ENCODE peak calls at places on chromosomes 13 and 19, in six cellular contexts. One of them, this sample, is unnamed.

GRCh38 chr19:53365899-53366493 is 491 bp downstream of the ZNF525 start:
- DNase-seq in stimulated activated CD8-positive, alpha-beta memory T cell treated with anti-CD3 and anti-CD28 coated beads, Interleukin-12 subunit alpha, Interleukin-12 subunit beta, amount 100 ng/mL, for 4 hours: peak
- DNase-seq in pancreas: peak
- DNase-seq in adipocyte: peak
- DNase-seq in AG09309: no peak
- DNase-seq in COR-L47: no peak
- DNase-seq in this sample: peak

GRCh38 chr19:40576181-40576584 is 490 bp upstream of the SHKBP1 start:
- DNase-seq in pancreas: no peak
- DNase-seq in AG09309: no peak
- DNase-seq in adipocyte: no peak
- DNase-seq in COR-L47: no peak
- DNase-seq in stimulated activated CD8-positive, alpha-beta memory T cell treated with anti-CD3 and anti-CD28 coated beads, Interleukin-12 subunit alpha, Interleukin-12 subunit beta, amount 100 ng/mL, for 4 hours: no peak
- DNase-seq in this sample: peak

GRCh38 chr13:26247608-26248007 is 6.3 kb upstream of the CDK8 start:
- DNase-seq in COR-L47: no peak
- DNase-seq in adipocyte: no peak
- DNase-seq in stimulated activated CD8-positive, alpha-beta memory T cell treated with anti-CD3 and anti-CD28 coated beads, Interleukin-12 subunit alpha, Interleukin-12 subunit beta, amount 100 ng/mL, for 4 hours: no peak
- DNase-seq in AG09309: no peak
- DNase-seq in pancreas: no peak
- DNase-seq in this sample: no peak

GRCh38 chr19:10114651-10115391 is 3.3 kb downstream of the P2RY11 start:
- DNase-seq in pancreas: no peak
- DNase-seq in AG09309: no peak
- DNase-seq in stimulated activated CD8-positive, alpha-beta memory T cell treated with anti-CD3 and anti-CD28 coated beads, Interleukin-12 subunit alpha, Interleukin-12 subunit beta, amount 100 ng/mL, for 4 hours: no peak
- DNase-seq in adipocyte: no peak
- DNase-seq in COR-L47: no peak
- DNase-seq in this sample: peak

GRCh38 chr19:28886708-28887107 is 326.2 kb downstream of the UQCRFS1 start:
- DNase-seq in AG09309: no peak
- DNase-seq in adipocyte: no peak
- DNase-seq in COR-L47: no peak
- DNase-seq in pancreas: no peak
- DNase-seq in stimulated activated CD8-positive, alpha-beta memory T cell treated with anti-CD3 and anti-CD28 coated beads, Interleukin-12 subunit alpha, Interleukin-12 subunit beta, amount 100 ng/mL, for 4 hours: no peak
- DNase-seq in this sample: no peak

GRCh38 chr19:1166872-1167573 is 7.0 kb downstream of the SBNO2 start:
- DNase-seq in AG09309: no peak
- DNase-seq in COR-L47: no peak
- DNase-seq in adipocyte: no peak
- DNase-seq in pancreas: no peak
- DNase-seq in stimulated activated CD8-positive, alpha-beta memory T cell treated with anti-CD3 and anti-CD28 coated beads, Interleukin-12 subunit alpha, Interleukin-12 subunit beta, amount 100 ng/mL, for 4 hours: no peak
- DNase-seq in this sample: no peak

GRCh38 chr13:107867701-107868661 is 347.4 kb downstream of the LIG4 start:
- DNase-seq in stimulated activated CD8-positive, alpha-beta memory T cell treated with anti-CD3 and anti-CD28 coated beads, Interleukin-12 subunit alpha, Interleukin-12 subunit beta, amount 100 ng/mL, for 4 hours: no peak
- DNase-seq in AG09309: no peak
- DNase-seq in pancreas: peak
- DNase-seq in COR-L47: peak
- DNase-seq in adipocyte: peak
- DNase-seq in this sample: no peak

GRCh38 chr19:18496167-18496979 is 25.5 kb downstream of the ELL start:
- DNase-seq in pancreas: peak
- DNase-seq in COR-L47: peak
- DNase-seq in AG09309: no peak
- DNase-seq in stimulated activated CD8-positive, alpha-beta memory T cell treated with anti-CD3 and anti-CD28 coated beads, Interleukin-12 subunit alpha, Interleukin-12 subunit beta, amount 100 ng/mL, for 4 hours: peak
- DNase-seq in adipocyte: peak
- DNase-seq in this sample: peak

GRCh38 chr19:44847144-44848035 is 1.3 kb downstream of the NECTIN2 start:
- DNase-seq in COR-L47: peak
- DNase-seq in stimulated activated CD8-positive, alpha-beta memory T cell treated with anti-CD3 and anti-CD28 coated beads, Interleukin-12 subunit alpha, Interleukin-12 subunit beta, amount 100 ng/mL, for 4 hours: no peak
- DNase-seq in adipocyte: peak
- DNase-seq in pancreas: peak
- DNase-seq in AG09309: no peak
- DNase-seq in this sample: peak

GRCh38 chr19:34316741-34317241 is 48.2 kb upstream of the GPI start:
- DNase-seq in COR-L47: no peak
- DNase-seq in pancreas: no peak
- DNase-seq in adipocyte: peak
- DNase-seq in AG09309: no peak
- DNase-seq in stimulated activated CD8-positive, alpha-beta memory T cell treated with anti-CD3 and anti-CD28 coated beads, Interleukin-12 subunit alpha, Interleukin-12 subunit beta, amount 100 ng/mL, for 4 hours: no peak
- DNase-seq in this sample: no peak

GRCh38 chr19:10102787-10103236 is 334 bp upstream of the ANGPTL6 start:
- DNase-seq in adipocyte: no peak
- DNase-seq in AG09309: no peak
- DNase-seq in stimulated activated CD8-positive, alpha-beta memory T cell treated with anti-CD3 and anti-CD28 coated beads, Interleukin-12 subunit alpha, Interleukin-12 subunit beta, amount 100 ng/mL, for 4 hours: no peak
- DNase-seq in COR-L47: no peak
- DNase-seq in pancreas: no peak
- DNase-seq in this sample: peak

GRCh38 chr13:106118050-106118449 is 417.4 kb downstream of the EFNB2 start:
- DNase-seq in stimulated activated CD8-positive, alpha-beta memory T cell treated with anti-CD3 and anti-CD28 coated beads, Interleukin-12 subunit alpha, Interleukin-12 subunit beta, amount 100 ng/mL, for 4 hours: no peak
- DNase-seq in AG09309: no peak
- DNase-seq in pancreas: no peak
- DNase-seq in adipocyte: peak
- DNase-seq in COR-L47: no peak
- DNase-seq in this sample: no peak

GRCh38 chr13:33642374-33643065 is 175.4 kb upstream of the RFC3 start:
- DNase-seq in AG09309: peak
- DNase-seq in pancreas: no peak
- DNase-seq in adipocyte: peak
- DNase-seq in stimulated activated CD8-positive, alpha-beta memory T cell treated with anti-CD3 and anti-CD28 coated beads, Interleukin-12 subunit alpha, Interleukin-12 subunit beta, amount 100 ng/mL, for 4 hours: no peak
- DNase-seq in COR-L47: no peak
- DNase-seq in this sample: no peak

GRCh38 chr13:107342747-107343146 is 774.8 kb upstream of the ARGLU1 start:
- DNase-seq in AG09309: no peak
- DNase-seq in stimulated activated CD8-positive, alpha-beta memory T cell treated with anti-CD3 and anti-CD28 coated beads, Interleukin-12 subunit alpha, Interleukin-12 subunit beta, amount 100 ng/mL, for 4 hours: no peak
- DNase-seq in pancreas: no peak
- DNase-seq in COR-L47: no peak
- DNase-seq in adipocyte: no peak
- DNase-seq in this sample: no peak

This sample was measured in mucosa of descending colon.